ENCODE peak calls at places on chromosomes 16 and 17, in six cellular contexts. F is IMR-90, J is trophoblast cell, M is mesenchymal stem cell, B is neuronal stem cell, C is H1. P is an unnamed sample.

GRCh38 chr16:31149894-31150890 is at the start of gene PRSS36:
- DNase-seq in F (no peak), J (no peak), M (no peak), B (no peak), C (no peak), P (no peak)

GRCh38 chr16:75304521-75305363 is 53.3 kb upstream of the BCAR1 start:
- DNase-seq in F (peak), J (peak), M (peak), B (no peak), C (no peak), P (peak)

GRCh38 chr17:4854181-4854681 is 21.1 kb downstream of the MINK1 start:
- DNase-seq in F (peak), J (peak), M (no peak), B (no peak), C (no peak), P (peak)

GRCh38 chr16:3171855-3172593 is 16.0 kb upstream of the OR1F1 start:
- DNase-seq in F (peak), J (no peak), M (peak), B (no peak), C (no peak), P (peak)

GRCh38 chr16:89094252-89094901 is 725 bp downstream of the ACSF3 start:
- DNase-seq in F (no peak), J (peak), M (peak), B (no peak), C (no peak), P (peak)

GRCh38 chr16:88003736-88004135 is 52.5 kb downstream of the BANP start:
- DNase-seq in F (no peak), J (no peak), M (no peak), B (no peak), C (no peak), P (no peak)

GRCh38 chr17:7367083-7367482 is 12.1 kb downstream of the TMEM95 start:
- DNase-seq in F (no peak), J (no peak), M (no peak), B (no peak), C (no peak), P (no peak)

GRCh38 chr16:70770968-70771552 is 29.9 kb downstream of the VAC14 start:
- DNase-seq in F (peak), J (peak), M (peak), B (peak), C (no peak), P (peak)

GRCh38 chr17:47324224-47325020 is 667 bp downstream of the EFCAB13 start:
- DNase-seq in F (peak), J (peak), M (peak), B (peak), C (no peak), P (peak)

GRCh38 chr17:15306406-15306970 is 34.9 kb downstream of the TEKT3 start:
- DNase-seq in F (peak), J (no peak), M (peak), B (no peak), C (no peak), P (no peak)

GRCh38 chr17:48550313-48551205 is 5.7 kb upstream of the HOXB2 start:
- DNase-seq in F (peak), J (no peak), M (peak), B (no peak), C (no peak), P (no peak)

GRCh38 chr16:70483426-70483825 is 29.0 kb downstream of the FCSK start:
- DNase-seq in F (no peak), J (no peak), M (no peak), B (no peak), C (no peak), P (no peak)

GRCh38 chr17:78359936-78360370 is at the start of gene SOCS3:
- DNase-seq in F (peak), J (peak), M (peak), B (peak), C (peak), P (peak)

GRCh38 chr16:29675811-29676643 is 3.0 kb upstream of the QPRT start:
- DNase-seq in F (peak), J (peak), M (peak), B (no peak), C (no peak), P (peak)

GRCh38 chr16:73064227-73064995 is 16.5 kb upstream of the ZFHX3 start:
- DNase-seq in F (peak), J (peak), M (peak), B (peak), C (no peak), P (peak)

GRCh38 chr16:30660424-30661251 is 2.4 kb downstream of the FBRS start:
- DNase-seq in F (peak), J (peak), M (peak), B (no peak), C (no peak), P (no peak)

GRCh38 chr17:4364622-4365041 is 1.8 kb downstream of the UBE2G1 start:
- DNase-seq in F (no peak), J (no peak), M (no peak), B (no peak), C (no peak), P (no peak)

GRCh38 chr17:61461967-61462733 is 9.9 kb downstream of the TBX4 start:
- DNase-seq in F (no peak), J (no peak), M (peak), B (no peak), C (no peak), P (no peak)
- H3K9ac ChIP-seq in F (no peak), J (no peak), M (peak), B (no peak), C (no peak), P (peak)

DNA sequence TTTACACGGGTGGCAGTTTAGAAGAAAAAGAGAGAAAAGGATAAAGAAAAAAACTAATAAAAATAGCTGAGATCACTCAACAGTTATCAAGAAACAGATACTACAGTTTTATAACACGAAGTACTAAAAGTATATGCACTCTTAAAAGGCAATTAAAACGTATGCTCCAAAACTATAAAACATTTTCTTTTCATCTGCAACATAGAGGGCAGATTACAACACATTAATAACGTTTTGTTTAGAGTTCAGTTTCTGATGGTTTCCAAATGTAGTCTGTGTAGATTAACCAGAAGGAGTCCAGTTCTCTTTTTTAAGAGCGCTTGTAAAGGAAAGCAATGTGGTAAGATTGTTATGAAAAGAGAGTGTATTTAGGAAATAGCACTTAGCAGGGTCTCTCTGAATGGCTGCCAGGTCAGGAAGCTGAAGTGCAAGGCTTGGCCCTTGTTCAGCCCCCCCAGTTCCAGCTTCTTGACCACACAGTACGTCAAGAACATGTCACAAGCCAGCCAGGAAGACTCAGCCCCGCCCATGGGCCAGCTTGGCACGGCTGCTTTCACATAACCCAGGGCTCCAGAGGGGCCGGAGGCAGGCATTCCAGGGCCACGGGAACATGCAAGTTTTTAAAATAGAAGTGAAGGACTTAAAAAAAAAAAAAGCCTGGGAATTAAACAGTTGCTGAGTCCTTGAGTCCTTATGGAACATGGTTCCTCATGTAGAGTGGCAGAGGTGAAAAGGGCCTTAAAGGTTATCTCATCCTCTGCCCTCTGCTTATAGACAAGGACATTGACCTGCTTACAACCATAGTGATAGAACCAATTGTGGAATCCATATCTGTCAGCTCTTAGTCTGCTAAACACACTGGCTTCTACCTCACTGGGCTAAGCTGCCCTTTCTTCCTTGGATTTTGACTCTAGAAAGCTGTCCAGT is 147.4 kb upstream of the TBX2 start:
- DNase-seq in F (peak), J (peak), M (peak), B (no peak), C (no peak), P (no peak)
- H3K4me3 ChIP-seq in F (no peak), J (no peak), M (no peak), B (no peak), C (no peak), P (no peak)

DNA sequence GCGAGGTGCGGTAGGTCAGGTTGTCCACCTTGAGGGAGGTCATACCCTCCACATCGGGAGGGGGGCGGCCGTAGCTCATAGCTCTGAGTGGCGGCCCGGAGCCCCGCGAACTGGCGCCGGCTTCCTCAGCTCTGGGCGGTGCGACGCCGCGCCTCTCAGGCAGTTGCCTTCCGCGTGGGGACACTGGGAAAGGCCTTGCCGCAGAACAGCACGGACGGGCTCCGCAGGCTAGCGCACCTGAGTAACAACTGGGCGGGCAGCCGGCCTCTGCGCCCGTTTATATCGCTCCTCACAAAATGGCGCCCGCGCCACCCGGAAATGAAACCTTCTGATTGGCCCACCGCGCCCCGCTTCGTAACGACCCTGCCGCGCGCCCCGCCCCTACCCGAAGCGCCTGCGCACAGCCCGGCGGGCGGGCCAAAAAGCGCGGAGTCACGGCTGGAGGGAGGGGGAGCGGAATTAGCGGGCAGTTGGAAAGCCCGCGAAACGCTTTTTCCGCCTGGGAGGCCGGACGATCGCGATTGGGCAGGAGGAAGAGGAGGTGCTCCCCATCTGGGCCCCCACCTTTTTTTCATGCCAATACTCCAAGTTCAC is at the start of gene SRSF2:
- DNase-seq in F (peak), J (peak), M (peak), B (peak), C (peak), P (peak)
- H3K23ac ChIP-seq in F (peak), J (no peak), M (no peak), B (peak), C (no peak), P (peak)

GRCh38 chr17:75287221-75287620 is 2.0 kb downstream of the SLC25A19 start:
- DNase-seq in F (no peak), J (no peak), M (no peak), B (no peak), C (no peak), P (no peak)
- H3K9ac ChIP-seq in F (no peak), J (no peak), M (no peak), B (no peak), C (no peak), P (no peak)

GRCh38 chr16:1431497-1432270 is 806 bp downstream of the PERCC1 start:
- DNase-seq in F (no peak), J (no peak), M (no peak), B (no peak), C (no peak), P (no peak)
- H3K4me3 ChIP-seq in F (no peak), J (no peak), M (peak), B (no peak), C (no peak), P (no peak)

DNA sequence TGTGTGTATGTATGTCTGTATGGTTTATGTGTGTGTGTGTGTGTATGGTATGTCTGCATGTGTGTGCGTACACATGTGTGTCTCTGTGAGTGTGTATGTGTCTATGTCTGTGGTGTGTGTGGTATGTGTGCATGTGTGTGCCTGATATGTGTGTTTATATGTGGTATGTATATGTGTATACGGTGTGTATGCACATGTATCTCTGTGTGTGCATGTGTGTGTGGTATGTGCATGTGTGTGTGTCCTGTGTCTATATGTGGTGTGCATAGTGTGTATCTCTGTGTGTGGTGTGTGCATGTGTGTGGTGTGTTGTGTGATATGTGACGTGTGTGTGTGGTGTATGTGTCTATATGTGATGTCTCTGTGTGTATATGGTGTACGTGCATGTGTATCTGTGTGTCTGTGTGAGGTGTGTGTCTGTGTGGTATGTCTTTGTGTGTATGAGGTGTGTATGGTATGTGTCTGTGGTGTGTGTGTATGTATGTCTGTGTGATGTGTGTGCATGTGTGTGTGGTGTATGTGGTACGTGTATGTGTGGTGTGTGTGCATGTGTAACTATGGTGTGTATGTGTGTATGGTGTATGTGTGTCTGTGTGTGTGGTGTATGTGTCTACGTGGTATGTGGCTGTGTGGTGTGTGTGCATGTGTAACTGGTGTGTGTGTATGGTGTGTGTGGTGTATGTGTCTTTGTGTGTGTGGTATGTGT is 164.3 kb upstream of the PLCG2 start:
- DNase-seq in F (no peak), J (no peak), M (no peak), B (no peak), C (no peak), P (no peak)
- H3K23ac ChIP-seq in F (peak), J (no peak), M (no peak), B (no peak), C (peak), P (no peak)

GRCh38 chr17:45431531-45432404 is 902 bp downstream of the ARHGAP27 start:
- DNase-seq in F (peak), J (peak), M (peak), B (no peak), C (peak), P (peak)

GRCh38 chr17:45430738-45431530 is 1.7 kb downstream of the ARHGAP27 start:
- DNase-seq in F (no peak), J (peak), M (peak), B (no peak), C (no peak), P (peak)

GRCh38 chr17:45435481-45435880 is 2.8 kb upstream of the ARHGAP27 start:
- DNase-seq in F (no peak), J (no peak), M (no peak), B (no peak), C (no peak), P (no peak)

GRCh38 chr17:45432405-45433113 is at the start of gene ARHGAP27:
- DNase-seq in F (no peak), J (peak), M (peak), B (no peak), C (no peak), P (peak)

GRCh38 chr17:45433136-45433535 is 466 bp upstream of the ARHGAP27 start:
- DNase-seq in F (no peak), J (no peak), M (no peak), B (no peak), C (no peak), P (no peak)
- H3K9ac ChIP-seq in F (no peak), J (no peak), M (no peak), B (peak), C (no peak), P (peak)

DNA sequence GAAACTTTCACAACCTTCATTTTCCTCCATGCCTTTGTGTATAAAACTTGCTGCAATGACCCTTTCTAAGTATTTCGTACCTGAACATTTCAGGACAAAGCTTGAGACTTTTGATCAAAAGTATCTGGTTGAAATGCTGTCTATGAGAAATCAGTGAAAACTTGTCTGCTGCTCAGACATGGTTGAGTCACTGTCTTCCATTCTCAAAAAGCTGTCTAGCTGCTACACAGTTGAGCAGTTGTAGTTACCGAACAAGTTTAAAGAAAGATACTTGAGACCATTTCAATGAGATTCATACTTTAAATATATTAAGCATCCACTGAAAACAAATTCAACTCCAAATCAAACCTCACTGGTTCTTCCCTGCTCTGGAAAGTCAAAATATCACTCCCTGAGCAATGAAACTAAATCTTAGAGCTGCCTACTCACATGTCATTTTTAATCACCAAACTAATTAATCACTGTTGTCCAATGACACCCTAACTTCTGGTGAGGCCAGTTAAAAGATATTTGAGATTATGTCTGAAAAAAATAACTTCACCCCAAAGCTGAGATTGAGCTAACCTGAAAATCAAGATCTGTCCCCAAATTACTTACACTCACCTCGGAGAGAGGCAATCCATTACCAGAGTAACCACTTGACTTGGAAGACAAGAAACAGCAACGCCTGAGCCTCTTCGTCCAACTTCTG is 503 bp downstream of the TMEM100 start:
- DNase-seq in F (peak), J (no peak), M (peak), B (no peak), C (no peak), P (no peak)
- H3K4me3 ChIP-seq in F (peak), J (no peak), M (no peak), B (no peak), C (peak), P (no peak)

GRCh38 chr16:14057878-14058382 is 13.2 kb upstream of the MRTFB start:
- DNase-seq in F (no peak), J (no peak), M (no peak), B (no peak), C (no peak), P (no peak)

GRCh38 chr16:14061732-14062259 is 9.3 kb upstream of the MRTFB start:
- DNase-seq in F (no peak), J (no peak), M (no peak), B (no peak), C (no peak), P (no peak)

GRCh38 chr16:14069818-14070217 is 1.3 kb upstream of the MRTFB start:
- DNase-seq in F (no peak), J (no peak), M (no peak), B (no peak), C (no peak), P (no peak)

GRCh38 chr16:14062261-14062660 is 8.9 kb upstream of the MRTFB start:
- DNase-seq in F (no peak), J (no peak), M (no peak), B (no peak), C (no peak), P (no peak)

DNA sequence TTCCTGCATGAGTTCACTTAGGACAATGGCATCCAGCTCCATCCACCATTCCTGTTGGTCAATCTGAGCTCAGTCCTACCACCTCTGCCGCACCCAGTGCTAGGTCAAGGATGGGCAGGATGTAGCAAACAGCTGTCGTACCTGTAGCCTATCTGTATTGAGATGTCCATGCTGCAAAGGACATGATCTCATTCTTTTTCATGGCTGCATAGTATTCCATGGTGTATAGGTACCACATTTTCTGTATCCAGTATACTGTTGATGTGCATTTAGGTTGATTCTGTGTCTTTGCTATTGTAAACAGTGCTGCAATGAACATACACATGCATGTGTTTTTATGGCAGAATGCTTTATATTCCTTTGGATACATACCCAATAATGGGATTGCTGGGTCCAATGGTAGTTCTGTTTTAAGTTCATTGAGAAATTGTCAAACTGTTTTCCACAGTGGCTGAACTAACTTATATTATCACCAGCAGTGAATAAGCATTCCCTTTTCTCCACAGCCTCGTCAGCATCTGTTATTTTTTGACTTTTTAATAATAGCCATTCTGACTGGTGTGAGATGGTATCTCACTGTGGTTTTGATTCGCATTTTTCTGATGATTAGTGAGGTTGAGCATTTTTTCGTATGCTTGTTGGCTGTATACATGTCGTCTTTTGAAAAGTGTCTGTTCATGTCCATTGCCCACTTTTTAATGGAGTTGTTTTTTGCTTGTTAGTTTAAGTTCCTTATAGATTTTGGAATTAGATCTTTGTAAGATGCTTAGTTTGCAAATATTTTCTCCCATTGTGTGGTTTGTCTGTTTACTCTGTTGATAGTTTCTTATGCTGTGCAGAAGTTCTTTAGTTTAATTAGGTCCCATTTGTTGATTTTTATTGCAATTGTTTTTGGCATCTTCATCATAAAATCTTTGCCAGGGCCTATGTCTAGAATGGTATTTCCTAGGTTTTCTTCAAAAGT is 7.2 kb upstream of the MRTFB start:
- DNase-seq in F (no peak), J (no peak), M (no peak), B (no peak), C (no peak), P (no peak)
- H3K23ac ChIP-seq in F (no peak), J (no peak), M (no peak), B (no peak), C (no peak), P (no peak)